ENCODE peak calls at places on chromosomes 2 and 18, in five cellular contexts. O is GM12891, F is mucosa of gallbladder, U is epithelial cell of esophagus, E is ascending aorta. V is an unnamed sample.

GRCh38 chr2:11077411-11077810 is 77.9 kb upstream of the SLC66A3 start:
- DNase-seq in F (peak), U (no peak), O (no peak), E (peak), V (no peak)

GRCh38 chr2:135825855-135826190 is 11.2 kb downstream of the LCT start:
- DNase-seq in U (no peak), E (no peak), O (no peak), F (no peak), V (no peak)

GRCh38 chr18:79603321-79604204 is 76.0 kb upstream of the CTDP1 start:
- DNase-seq in O (no peak), E (no peak), F (no peak), U (no peak), V (no peak)

GRCh38 chr2:181058378-181059269 is 78.2 kb downstream of the UBE2E3 start:
- DNase-seq in U (peak), O (no peak), F (peak), E (no peak), V (no peak)

GRCh38 chr18:37383036-37383788 is 182.4 kb downstream of the CELF4 start:
- DNase-seq in U (no peak), O (no peak), E (no peak), F (no peak), V (no peak)

GRCh38 chr18:7367336-7367735 is 136.4 kb downstream of the LRRC30 start:
- DNase-seq in E (no peak), F (no peak), U (no peak), O (no peak), V (no peak)

GRCh38 chr18:57585421-57585820 is 1.1 kb downstream of the FECH start:
- DNase-seq in F (no peak), U (peak), O (no peak), E (no peak), V (no peak)

GRCh38 chr2:113822087-113822805 is 65.8 kb upstream of the SLC35F5 start:
- DNase-seq in O (no peak), E (no peak), F (no peak), U (no peak), V (no peak)

GRCh38 chr2:142582317-142582716 is 295.1 kb upstream of the KYNU start:
- DNase-seq in U (peak), O (no peak), F (no peak), E (no peak), V (no peak)

GRCh38 chr2:222797308-222797707 is 63.5 kb upstream of the ACSL3 start:
- DNase-seq in O (no peak), U (no peak), F (no peak), E (no peak), V (no peak)

GRCh38 chr18:33711514-33711913 is 133.5 kb downstream of the ASXL3 start:
- DNase-seq in F (no peak), E (no peak), O (no peak), U (no peak), V (no peak)

GRCh38 chr2:60806988-60807681 is 51.1 kb downstream of the PAPOLG start:
- DNase-seq in U (peak), F (no peak), O (peak), E (peak), V (no peak)

GRCh38 chr2:204024503-204024902 is 87.9 kb downstream of the ICOS start:
- DNase-seq in F (no peak), U (peak), O (no peak), E (peak), V (no peak)

GRCh38 chr2:224951723-224952481 is 90.4 kb downstream of the DOCK10 start:
- DNase-seq in E (no peak), U (no peak), F (no peak), O (no peak), V (no peak)

GRCh38 chr2:212908031-212908430 is 243.4 kb downstream of the IKZF2 start:
- DNase-seq in O (no peak), E (no peak), U (no peak), F (no peak), V (no peak)

GRCh38 chr18:37420315-37420880 is 145.2 kb downstream of the CELF4 start:
- DNase-seq in O (no peak), U (peak), F (no peak), E (no peak), V (no peak)

GRCh38 chr2:224901121-224901676 is 141.1 kb downstream of the DOCK10 start:
- DNase-seq in E (no peak), O (no peak), U (no peak), F (no peak), V (no peak)

GRCh38 chr18:48319796-48320638 is 89.2 kb downstream of the ZBTB7C start:
- DNase-seq in O (no peak), F (no peak), E (no peak), U (peak), V (no peak)

GRCh38 chr2:88694015-88694414 is 2.5 kb downstream of the RPIA start:
- DNase-seq in U (no peak), E (no peak), O (no peak), F (no peak), V (no peak)

GRCh38 chr18:10134204-10134603 is 220.4 kb downstream of the VAPA start:
- DNase-seq in O (no peak), F (no peak), E (no peak), U (no peak), V (no peak)

GRCh38 chr2:221255862-221256261 is 316.2 kb downstream of the EPHA4 start:
- DNase-seq in F (no peak), E (no peak), O (no peak), U (no peak), V (no peak)

GRCh38 chr2:6580982-6581381 is 284.7 kb downstream of the CMPK2 start:
- DNase-seq in E (no peak), O (no peak), U (peak), F (no peak), V (no peak)

GRCh38 chr2:69948963-69949645 is 12.3 kb downstream of the ASPRV1 start:
- DNase-seq in O (no peak), F (no peak), E (no peak), U (no peak), V (no peak)

GRCh38 chr2:69755862-69756467 is 14.0 kb downstream of the ANXA4 start:
- DNase-seq in O (no peak), F (peak), E (no peak), U (peak), V (no peak)

GRCh38 chr18:71209944-71210343 is 921.1 kb downstream of the SOCS6 start:
- DNase-seq in E (no peak), U (no peak), F (no peak), O (no peak), V (no peak)

GRCh38 chr2:26631401-26631800 is 9.8 kb downstream of the CIB4 start:
- DNase-seq in O (no peak), F (no peak), E (no peak), U (no peak), V (no peak)

GRCh38 chr2:213227458-213227857 is 56.8 kb upstream of the SPAG16 start:
- DNase-seq in U (peak), E (no peak), F (no peak), O (no peak), V (no peak)

V was measured in mucosa of descending colon.